ENCODE peak calls at places on chromosome 14, in seven cellular contexts. One of them, this sample, is unnamed.

GRCh38 chr14:103259801-103260628 is 74.0 kb upstream of the EIF5 start:
- DNase-seq in mesendoderm: no peak
- DNase-seq in H9: no peak
- DNase-seq in coronary artery: no peak
- DNase-seq in CD8-positive, alpha-beta T cell: no peak
- DNase-seq in CD4-positive, CD25-positive, alpha-beta regulatory T cell: no peak
- DNase-seq in CD4-positive, alpha-beta memory T cell: no peak
- DNase-seq in this sample: no peak

GRCh38 chr14:87864356-87865230 is 128.4 kb downstream of the GALC start:
- DNase-seq in mesendoderm: peak
- DNase-seq in CD8-positive, alpha-beta T cell: no peak
- DNase-seq in CD4-positive, CD25-positive, alpha-beta regulatory T cell: no peak
- DNase-seq in H9: no peak
- DNase-seq in CD4-positive, alpha-beta memory T cell: no peak
- DNase-seq in coronary artery: no peak
- DNase-seq in this sample: no peak

GRCh38 chr14:34283590-34283989 is 178.4 kb downstream of the SPTSSA start:
- DNase-seq in CD8-positive, alpha-beta T cell: no peak
- DNase-seq in CD4-positive, alpha-beta memory T cell: no peak
- DNase-seq in coronary artery: no peak
- DNase-seq in CD4-positive, CD25-positive, alpha-beta regulatory T cell: no peak
- DNase-seq in H9: no peak
- DNase-seq in mesendoderm: no peak
- DNase-seq in this sample: no peak

GRCh38 chr14:80095623-80096022 is 115.7 kb downstream of the DIO2 start:
- DNase-seq in CD4-positive, CD25-positive, alpha-beta regulatory T cell: no peak
- DNase-seq in CD8-positive, alpha-beta T cell: no peak
- DNase-seq in coronary artery: no peak
- DNase-seq in mesendoderm: no peak
- DNase-seq in H9: no peak
- DNase-seq in CD4-positive, alpha-beta memory T cell: no peak
- DNase-seq in this sample: no peak

GRCh38 chr14:54253195-54253947 is 143.4 kb upstream of the CDKN3 start:
- DNase-seq in CD4-positive, CD25-positive, alpha-beta regulatory T cell: no peak
- DNase-seq in mesendoderm: peak
- DNase-seq in coronary artery: no peak
- DNase-seq in CD4-positive, alpha-beta memory T cell: no peak
- DNase-seq in CD8-positive, alpha-beta T cell: no peak
- DNase-seq in H9: no peak
- DNase-seq in this sample: no peak

GRCh38 chr14:103207038-103207403 is 83.8 kb downstream of the TNFAIP2 start:
- DNase-seq in H9: peak
- DNase-seq in coronary artery: peak
- DNase-seq in CD4-positive, CD25-positive, alpha-beta regulatory T cell: no peak
- DNase-seq in CD4-positive, alpha-beta memory T cell: no peak
- DNase-seq in CD8-positive, alpha-beta T cell: no peak
- DNase-seq in mesendoderm: peak
- DNase-seq in this sample: peak

GRCh38 chr14:90820958-90821357 is 4.7 kb upstream of the TTC7B start:
- DNase-seq in coronary artery: peak
- DNase-seq in CD8-positive, alpha-beta T cell: peak
- DNase-seq in CD4-positive, alpha-beta memory T cell: peak
- DNase-seq in mesendoderm: no peak
- DNase-seq in CD4-positive, CD25-positive, alpha-beta regulatory T cell: peak
- DNase-seq in H9: no peak
- DNase-seq in this sample: no peak

GRCh38 chr14:105492966-105493871 is 2.2 kb downstream of the TEDC1 start:
- DNase-seq in CD4-positive, CD25-positive, alpha-beta regulatory T cell: no peak
- DNase-seq in CD4-positive, alpha-beta memory T cell: no peak
- DNase-seq in H9: peak
- DNase-seq in mesendoderm: no peak
- DNase-seq in CD8-positive, alpha-beta T cell: no peak
- DNase-seq in coronary artery: peak
- DNase-seq in this sample: no peak

GRCh38 chr14:70905316-70905715 is 1.9 kb upstream of the PCNX1 start:
- DNase-seq in mesendoderm: no peak
- DNase-seq in CD4-positive, CD25-positive, alpha-beta regulatory T cell: no peak
- DNase-seq in CD4-positive, alpha-beta memory T cell: no peak
- DNase-seq in CD8-positive, alpha-beta T cell: no peak
- DNase-seq in coronary artery: no peak
- DNase-seq in H9: no peak
- DNase-seq in this sample: no peak

GRCh38 chr14:99724939-99725773 is 41.1 kb downstream of the CYP46A1 start:
- DNase-seq in H9: peak
- DNase-seq in CD4-positive, alpha-beta memory T cell: no peak
- DNase-seq in CD8-positive, alpha-beta T cell: no peak
- DNase-seq in mesendoderm: no peak
- DNase-seq in coronary artery: peak
- DNase-seq in CD4-positive, CD25-positive, alpha-beta regulatory T cell: no peak
- DNase-seq in this sample: no peak

GRCh38 chr14:21022686-21023085 is 2.2 kb downstream of the NDRG2 start:
- DNase-seq in CD4-positive, CD25-positive, alpha-beta regulatory T cell: no peak
- DNase-seq in CD4-positive, alpha-beta memory T cell: no peak
- DNase-seq in CD8-positive, alpha-beta T cell: no peak
- DNase-seq in mesendoderm: no peak
- DNase-seq in H9: peak
- DNase-seq in coronary artery: peak
- DNase-seq in this sample: no peak

GRCh38 chr14:104827173-104828055 is 26.5 kb downstream of the ZBTB42 start:
- DNase-seq in CD8-positive, alpha-beta T cell: peak
- DNase-seq in coronary artery: no peak
- DNase-seq in mesendoderm: peak
- DNase-seq in CD4-positive, CD25-positive, alpha-beta regulatory T cell: peak
- DNase-seq in CD4-positive, alpha-beta memory T cell: peak
- DNase-seq in H9: peak
- DNase-seq in this sample: no peak

GRCh38 chr14:51039285-51039684 is 55.6 kb downstream of the TRIM9 start:
- DNase-seq in CD4-positive, alpha-beta memory T cell: no peak
- DNase-seq in mesendoderm: no peak
- DNase-seq in H9: no peak
- DNase-seq in coronary artery: no peak
- DNase-seq in CD8-positive, alpha-beta T cell: no peak
- DNase-seq in CD4-positive, CD25-positive, alpha-beta regulatory T cell: no peak
- DNase-seq in this sample: no peak

GRCh38 chr14:100677925-100678765 is 48.5 kb upstream of the DLK1 start:
- DNase-seq in CD4-positive, alpha-beta memory T cell: no peak
- DNase-seq in CD8-positive, alpha-beta T cell: no peak
- DNase-seq in H9: no peak
- DNase-seq in CD4-positive, CD25-positive, alpha-beta regulatory T cell: no peak
- DNase-seq in coronary artery: no peak
- DNase-seq in mesendoderm: no peak
- DNase-seq in this sample: no peak

GRCh38 chr14:81132492-81132891 is 88.3 kb downstream of the GTF2A1 start:
- DNase-seq in mesendoderm: no peak
- DNase-seq in CD8-positive, alpha-beta T cell: no peak
- DNase-seq in H9: no peak
- DNase-seq in coronary artery: no peak
- DNase-seq in CD4-positive, alpha-beta memory T cell: no peak
- DNase-seq in CD4-positive, CD25-positive, alpha-beta regulatory T cell: no peak
- DNase-seq in this sample: no peak

GRCh38 chr14:61107148-61107641 is 126.2 kb downstream of the SLC38A6 start:
- DNase-seq in CD4-positive, CD25-positive, alpha-beta regulatory T cell: no peak
- DNase-seq in mesendoderm: no peak
- DNase-seq in coronary artery: no peak
- DNase-seq in CD4-positive, alpha-beta memory T cell: no peak
- DNase-seq in H9: no peak
- DNase-seq in CD8-positive, alpha-beta T cell: no peak
- DNase-seq in this sample: no peak

GRCh38 chr14:31829256-31829923 is 247.7 kb upstream of the ARHGAP5 start:
- DNase-seq in CD4-positive, CD25-positive, alpha-beta regulatory T cell: no peak
- DNase-seq in mesendoderm: peak
- DNase-seq in H9: no peak
- DNase-seq in coronary artery: no peak
- DNase-seq in CD8-positive, alpha-beta T cell: no peak
- DNase-seq in CD4-positive, alpha-beta memory T cell: no peak
- DNase-seq in this sample: no peak

GRCh38 chr14:39548358-39548757 is 116.1 kb upstream of the FBXO33 start:
- DNase-seq in coronary artery: no peak
- DNase-seq in H9: no peak
- DNase-seq in mesendoderm: no peak
- DNase-seq in CD4-positive, alpha-beta memory T cell: no peak
- DNase-seq in CD4-positive, CD25-positive, alpha-beta regulatory T cell: no peak
- DNase-seq in CD8-positive, alpha-beta T cell: no peak
- DNase-seq in this sample: no peak

GRCh38 chr14:95440496-95440895 is 76.0 kb downstream of the SYNE3 start:
- DNase-seq in coronary artery: no peak
- DNase-seq in CD8-positive, alpha-beta T cell: no peak
- DNase-seq in H9: no peak
- DNase-seq in mesendoderm: no peak
- DNase-seq in CD4-positive, CD25-positive, alpha-beta regulatory T cell: no peak
- DNase-seq in CD4-positive, alpha-beta memory T cell: no peak
- DNase-seq in this sample: no peak

GRCh38 chr14:75279153-75279738 is 618 bp downstream of the FOS start:
- DNase-seq in mesendoderm: peak
- DNase-seq in CD8-positive, alpha-beta T cell: peak
- DNase-seq in CD4-positive, alpha-beta memory T cell: peak
- DNase-seq in CD4-positive, CD25-positive, alpha-beta regulatory T cell: peak
- DNase-seq in coronary artery: no peak
- DNase-seq in H9: no peak
- DNase-seq in this sample: peak

GRCh38 chr14:90443161-90444076 is 46.6 kb downstream of the CALM1 start:
- DNase-seq in mesendoderm: no peak
- DNase-seq in CD8-positive, alpha-beta T cell: no peak
- DNase-seq in H9: no peak
- DNase-seq in CD4-positive, alpha-beta memory T cell: no peak
- DNase-seq in coronary artery: no peak
- DNase-seq in CD4-positive, CD25-positive, alpha-beta regulatory T cell: no peak
- DNase-seq in this sample: no peak

GRCh38 chr14:81330619-81331122 is 69.5 kb downstream of the STON2 start:
- DNase-seq in CD4-positive, alpha-beta memory T cell: no peak
- DNase-seq in mesendoderm: no peak
- DNase-seq in CD4-positive, CD25-positive, alpha-beta regulatory T cell: no peak
- DNase-seq in CD8-positive, alpha-beta T cell: no peak
- DNase-seq in coronary artery: no peak
- DNase-seq in H9: no peak
- DNase-seq in this sample: no peak

GRCh38 chr14:90625445-90625844 is 190.8 kb downstream of the TTC7B start:
- DNase-seq in CD8-positive, alpha-beta T cell: no peak
- DNase-seq in CD4-positive, alpha-beta memory T cell: no peak
- DNase-seq in H9: no peak
- DNase-seq in CD4-positive, CD25-positive, alpha-beta regulatory T cell: no peak
- DNase-seq in mesendoderm: no peak
- DNase-seq in coronary artery: no peak
- DNase-seq in this sample: no peak

GRCh38 chr14:89408907-89409675 is 7.9 kb downstream of the FOXN3 start:
- DNase-seq in coronary artery: no peak
- DNase-seq in CD4-positive, CD25-positive, alpha-beta regulatory T cell: no peak
- DNase-seq in CD8-positive, alpha-beta T cell: no peak
- DNase-seq in CD4-positive, alpha-beta memory T cell: no peak
- DNase-seq in mesendoderm: no peak
- DNase-seq in H9: no peak
- DNase-seq in this sample: no peak
- H3K27ac ChIP-seq in coronary artery: peak
- H3K27ac ChIP-seq in CD4-positive, CD25-positive, alpha-beta regulatory T cell: no peak
- H3K27ac ChIP-seq in CD8-positive, alpha-beta T cell: no peak
- H3K27ac ChIP-seq in CD4-positive, alpha-beta memory T cell: no peak
- H3K27ac ChIP-seq in mesendoderm: no peak
- H3K27ac ChIP-seq in H9: no peak
- H3K27ac ChIP-seq in this sample: no peak

DNA sequence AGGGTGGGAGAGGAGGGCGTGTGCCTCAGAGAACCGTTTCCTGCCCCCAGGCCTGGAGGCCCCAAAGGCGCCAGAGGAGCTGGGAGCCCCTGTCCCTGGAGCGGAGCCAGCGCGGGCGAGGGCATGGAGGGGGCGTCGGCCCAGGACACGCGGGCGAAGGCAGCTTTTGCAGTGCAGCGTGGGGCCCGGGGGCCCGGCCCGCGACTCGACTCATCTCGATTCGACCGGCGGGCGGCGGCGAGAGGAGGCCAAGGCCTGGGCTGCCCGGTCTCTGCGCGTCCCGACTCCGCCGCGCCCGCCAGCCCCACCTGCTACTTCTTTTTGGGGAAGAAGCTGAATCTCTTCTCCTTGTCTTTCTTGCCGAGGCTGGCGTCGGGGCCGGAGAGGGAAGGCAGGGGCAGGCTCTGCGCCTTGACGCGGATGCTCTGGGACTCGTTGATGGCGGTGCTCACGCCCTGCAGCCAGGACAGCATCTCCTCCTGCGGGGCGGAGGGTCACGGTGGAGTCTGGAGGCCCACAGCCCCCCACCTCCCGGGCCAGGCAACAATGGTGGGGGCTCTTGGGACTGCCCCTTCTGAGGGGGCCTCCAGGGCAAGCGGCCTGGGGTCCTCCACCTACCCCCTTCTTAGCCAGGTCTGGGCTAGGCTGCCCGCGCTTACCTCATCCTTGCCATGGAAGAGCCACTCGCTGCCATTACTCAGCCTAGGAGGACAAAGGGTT is 44.9 kb downstream of the PLEKHG3 start:
- DNase-seq in CD4-positive, alpha-beta memory T cell: no peak
- DNase-seq in coronary artery: no peak
- DNase-seq in H9: no peak
- DNase-seq in CD8-positive, alpha-beta T cell: no peak
- DNase-seq in CD4-positive, CD25-positive, alpha-beta regulatory T cell: no peak
- DNase-seq in mesendoderm: no peak
- DNase-seq in this sample: no peak
- H3K27ac ChIP-seq in CD4-positive, alpha-beta memory T cell: no peak
- H3K27ac ChIP-seq in coronary artery: peak
- H3K27ac ChIP-seq in H9: no peak
- H3K27ac ChIP-seq in CD8-positive, alpha-beta T cell: no peak
- H3K27ac ChIP-seq in CD4-positive, CD25-positive, alpha-beta regulatory T cell: no peak
- H3K27ac ChIP-seq in mesendoderm: no peak
- H3K27ac ChIP-seq in this sample: no peak

GRCh38 chr14:102096569-102097188 is 9.8 kb upstream of the HSP90AA1 start:
- DNase-seq in CD4-positive, alpha-beta memory T cell: peak
- DNase-seq in mesendoderm: peak
- DNase-seq in H9: peak
- DNase-seq in CD8-positive, alpha-beta T cell: peak
- DNase-seq in coronary artery: no peak
- DNase-seq in CD4-positive, CD25-positive, alpha-beta regulatory T cell: peak
- DNase-seq in this sample: no peak

GRCh38 chr14:102092806-102093205 is 6.0 kb upstream of the HSP90AA1 start:
- DNase-seq in mesendoderm: no peak
- DNase-seq in CD8-positive, alpha-beta T cell: no peak
- DNase-seq in CD4-positive, CD25-positive, alpha-beta regulatory T cell: no peak
- DNase-seq in coronary artery: no peak
- DNase-seq in H9: no peak
- DNase-seq in CD4-positive, alpha-beta memory T cell: no peak
- DNase-seq in this sample: no peak

GRCh38 chr14:102095231-102095870 is 8.5 kb upstream of the HSP90AA1 start:
- DNase-seq in mesendoderm: peak
- DNase-seq in coronary artery: no peak
- DNase-seq in CD4-positive, CD25-positive, alpha-beta regulatory T cell: no peak
- DNase-seq in CD4-positive, alpha-beta memory T cell: no peak
- DNase-seq in H9: no peak
- DNase-seq in CD8-positive, alpha-beta T cell: no peak
- DNase-seq in this sample: no peak

GRCh38 chr14:102095871-102096568 is 9.2 kb upstream of the HSP90AA1 start:
- DNase-seq in CD8-positive, alpha-beta T cell: no peak
- DNase-seq in CD4-positive, CD25-positive, alpha-beta regulatory T cell: no peak
- DNase-seq in mesendoderm: peak
- DNase-seq in CD4-positive, alpha-beta memory T cell: no peak
- DNase-seq in H9: no peak
- DNase-seq in coronary artery: no peak
- DNase-seq in this sample: no peak

GRCh38 chr14:102094101-102094500 is 7.3 kb upstream of the HSP90AA1 start:
- DNase-seq in CD4-positive, CD25-positive, alpha-beta regulatory T cell: no peak
- DNase-seq in coronary artery: no peak
- DNase-seq in CD4-positive, alpha-beta memory T cell: no peak
- DNase-seq in CD8-positive, alpha-beta T cell: no peak
- DNase-seq in H9: no peak
- DNase-seq in mesendoderm: no peak
- DNase-seq in this sample: no peak
- H3K27ac ChIP-seq in CD4-positive, CD25-positive, alpha-beta regulatory T cell: no peak
- H3K27ac ChIP-seq in coronary artery: no peak
- H3K27ac ChIP-seq in CD4-positive, alpha-beta memory T cell: no peak
- H3K27ac ChIP-seq in CD8-positive, alpha-beta T cell: no peak
- H3K27ac ChIP-seq in H9: no peak
- H3K27ac ChIP-seq in mesendoderm: no peak
- H3K27ac ChIP-seq in this sample: no peak

GRCh38 chr14:73741386-73741875 is 27.2 kb upstream of the PNMA1 start:
- DNase-seq in H9: peak
- DNase-seq in coronary artery: no peak
- DNase-seq in mesendoderm: peak
- DNase-seq in CD4-positive, alpha-beta memory T cell: peak
- DNase-seq in CD8-positive, alpha-beta T cell: peak
- DNase-seq in CD4-positive, CD25-positive, alpha-beta regulatory T cell: peak
- DNase-seq in this sample: no peak
- H3K27ac ChIP-seq in H9: no peak
- H3K27ac ChIP-seq in coronary artery: peak
- H3K27ac ChIP-seq in mesendoderm: peak
- H3K27ac ChIP-seq in CD4-positive, alpha-beta memory T cell: peak
- H3K27ac ChIP-seq in CD8-positive, alpha-beta T cell: peak
- H3K27ac ChIP-seq in CD4-positive, CD25-positive, alpha-beta regulatory T cell: peak
- H3K27ac ChIP-seq in this sample: peak